ENCODE peak calls at places on chromosomes 6 and 20, in four cellular contexts. O, R, H and P are unnamed samples. For H3K4me1 and H3K36me3, the result is how much of the 10 kb centered on the place peaks cover.

GRCh38 chr6:149190228-149190831 is 127.2 kb upstream of the TAB2 start:
- DNase-seq in R (peak), O (no peak), H (no peak), P (no peak)

GRCh38 chr6:128138694-128139093 is 237.8 kb upstream of the THEMIS start:
- DNase-seq in O (no peak), H (no peak), R (no peak), P (no peak)

GRCh38 chr6:8180327-8181161 is 78.2 kb upstream of the EEF1E1 start:
- DNase-seq in H (no peak), O (no peak), R (no peak), P (no peak)

GRCh38 chr20:64238115-64238825 is 17.3 kb upstream of the PCMTD2 start:
- DNase-seq in R (no peak), H (peak), O (peak), P (no peak)

GRCh38 chr20:48373555-48373934 is 454.3 kb downstream of the PREX1 start:
- DNase-seq in H (no peak), O (no peak), R (no peak), P (no peak)

GRCh38 chr6:16082367-16082766 is 46.5 kb upstream of the MYLIP start:
- DNase-seq in R (no peak), H (no peak), O (no peak), P (no peak)

GRCh38 chr20:31826074-31826473 is 6.9 kb downstream of the MYLK2 start:
- DNase-seq in H (peak), O (no peak), R (no peak), P (no peak)

GRCh38 chr6:80094017-80094416 is 12.5 kb upstream of the BCKDHB start:
- DNase-seq in R (no peak), H (no peak), O (no peak), P (no peak)

GRCh38 chr6:16332175-16332542 is 93.8 kb downstream of the GMPR start:
- DNase-seq in R (no peak), O (peak), H (peak), P (peak)

GRCh38 chr6:148064406-148065134 is 278.1 kb upstream of the SASH1 start:
- DNase-seq in R (no peak), O (no peak), H (no peak), P (no peak)

GRCh38 chr6:134537146-134537555 is 219.2 kb upstream of the SGK1 start:
- DNase-seq in H (no peak), R (peak), O (no peak), P (no peak)

GRCh38 chr20:891121-892080 is 24.7 kb downstream of the ANGPT4 start:
- DNase-seq in R (no peak), O (peak), H (no peak), P (no peak)

GRCh38 chr6:44073612-44074382 is 53.5 kb downstream of the MRPL14 start:
- DNase-seq in R (no peak), H (no peak), O (no peak), P (no peak)

GRCh38 chr6:101393291-101394251 is at the start of gene GRIK2:
- DNase-seq in H (peak), R (no peak), O (peak), P (no peak)

GRCh38 chr6:101396552-101397173 is 3.2 kb downstream of the GRIK2 start:
- DNase-seq in O (peak), H (no peak), R (no peak), P (no peak)

GRCh38 chr6:101395345-101395744 is 1.8 kb downstream of the GRIK2 start:
- DNase-seq in R (no peak), H (no peak), O (no peak), P (no peak)

GRCh38 chr6:101391772-101392560 is 1.5 kb upstream of the GRIK2 start:
- DNase-seq in H (no peak), R (no peak), O (no peak), P (no peak)

DNA sequence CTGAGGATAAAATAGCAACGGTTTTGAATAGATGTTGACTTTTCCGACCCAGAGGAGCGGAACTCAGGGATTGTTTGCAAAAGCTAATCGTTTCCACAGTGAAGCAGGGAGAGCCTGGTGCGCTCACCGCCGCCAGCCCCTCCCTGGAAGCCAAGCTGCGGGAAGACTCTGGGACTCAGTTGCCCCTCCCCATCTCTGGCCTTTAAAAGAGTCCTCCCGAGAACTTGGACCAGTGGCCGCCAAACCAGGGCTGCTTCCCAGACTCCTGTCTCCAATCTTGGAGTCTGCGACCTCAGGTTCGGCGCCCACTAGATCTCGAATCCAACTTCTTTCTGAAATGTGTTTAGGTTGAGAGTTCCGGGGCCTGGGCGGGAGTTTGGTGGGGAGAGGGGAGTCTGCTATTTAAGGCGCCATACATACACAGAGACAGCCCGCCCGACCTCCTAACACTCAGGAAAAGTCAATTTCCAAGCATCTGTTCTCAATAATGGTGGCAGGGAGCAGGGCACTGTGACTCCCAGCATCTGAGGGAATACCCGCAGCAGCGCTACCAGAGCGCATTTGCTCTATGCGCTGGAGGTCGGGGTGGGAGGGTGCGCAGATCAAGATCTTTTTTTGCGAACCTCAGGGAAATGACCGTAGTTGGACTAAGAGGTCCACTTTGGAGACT is 812 bp upstream of the GRIK2 start:
- DNase-seq in R (no peak), O (no peak), H (no peak), P (no peak)
- H3K4me1 ChIP-seq in R (under half), O (under half), H (under half), P (under half)

DNA sequence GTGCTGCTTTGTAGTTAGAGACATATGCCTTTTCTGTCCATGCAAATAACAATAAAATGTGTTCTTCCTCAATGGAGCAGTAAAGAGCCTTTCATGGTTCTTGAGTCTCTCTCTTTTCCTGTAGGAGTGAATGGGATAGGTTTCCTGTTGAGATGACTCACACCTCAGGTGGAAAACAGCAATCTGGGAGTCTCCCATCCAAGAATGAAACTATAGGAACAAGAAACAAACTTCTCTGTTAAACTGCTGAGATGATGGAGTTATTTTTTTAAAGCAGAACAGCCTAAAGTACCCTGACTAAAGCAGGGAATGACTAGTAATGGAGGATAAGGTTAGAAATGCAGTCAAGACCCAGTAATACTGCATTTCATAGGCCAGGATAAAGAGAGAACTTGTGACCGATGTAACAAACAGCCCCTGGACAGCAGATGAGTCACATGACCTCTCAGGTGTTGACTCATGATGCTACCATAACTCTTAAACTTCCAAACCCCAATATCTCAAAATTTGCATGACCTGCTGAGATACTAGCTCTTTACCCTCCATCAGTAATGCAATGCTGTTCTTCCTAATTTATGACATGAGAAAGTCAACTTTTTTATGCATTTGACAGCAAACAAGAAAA is 548.9 kb downstream of the CBLN4 start:
- DNase-seq in H (no peak), O (no peak), R (no peak), P (no peak)
- H3K27ac ChIP-seq in H (no peak), O (no peak), R (no peak), P (no peak)

GRCh38 chr6:54294965-54295532 is 13.2 kb upstream of the TINAG start:
- DNase-seq in R (no peak), H (peak), O (no peak), P (no peak)
- H3K36me3 ChIP-seq in R (under half), H (under half), O (under half), P (under half)

GRCh38 chr6:35727935-35728662 is 8.7 kb upstream of the ARMC12 start:
- DNase-seq in H (peak), R (no peak), O (peak), P (peak)

GRCh38 chr6:35729722-35730121 is 7.1 kb upstream of the ARMC12 start:
- DNase-seq in R (no peak), O (no peak), H (peak), P (no peak)

GRCh38 chr6:35727206-35727934 is 9.5 kb upstream of the ARMC12 start:
- DNase-seq in H (peak), R (no peak), O (peak), P (no peak)

GRCh38 chr6:35729349-35729678 is 7.5 kb upstream of the ARMC12 start:
- DNase-seq in O (no peak), R (no peak), H (no peak), P (no peak)

DNA sequence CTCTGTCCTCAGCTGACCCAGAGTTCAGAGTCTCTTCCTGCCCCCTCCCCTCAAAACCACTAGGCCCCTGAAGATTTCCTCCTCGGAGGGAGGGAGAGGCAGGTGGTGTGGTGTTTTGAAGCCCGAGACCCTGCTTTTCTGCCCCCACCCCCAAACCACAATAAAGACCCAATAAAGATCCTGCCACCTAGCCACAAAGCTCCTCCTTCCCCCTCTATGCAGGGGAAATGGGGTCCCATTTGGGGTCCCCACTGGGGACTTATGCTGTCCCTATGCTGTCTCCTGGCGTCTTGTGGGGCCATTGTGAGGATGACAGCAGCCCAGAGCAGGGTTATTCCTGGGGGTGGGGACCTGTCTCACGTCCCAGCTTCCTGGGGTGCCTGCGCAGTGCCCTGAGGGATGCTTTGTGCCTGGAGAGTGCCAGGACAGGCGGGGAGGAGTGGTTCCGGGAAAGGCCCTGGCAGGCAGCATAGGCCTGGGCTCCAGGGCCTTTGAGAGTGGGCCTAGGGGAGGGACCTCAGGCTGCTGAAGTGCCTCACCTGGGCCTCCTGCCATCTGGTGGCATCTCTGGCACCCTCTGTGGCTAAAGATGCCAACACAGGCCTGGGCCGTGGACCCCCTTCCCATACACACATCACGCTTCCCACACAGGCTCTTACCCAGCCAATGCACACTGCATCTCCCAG is 8.0 kb upstream of the ARMC12 start:
- DNase-seq in O (no peak), H (peak), R (no peak), P (no peak)
- H3K4me1 ChIP-seq in O (under half), H (half or more), R (under half), P (half or more)